ENCODE peak calls at places on chromosomes 16 and 17, in four cellular contexts. One of them, this sample, is unnamed.

GRCh38 chr16:69626256-69626655 is 60.5 kb downstream of the NFAT5 start:
- DNase-seq in breast epithelium: no peak
- DNase-seq in GM12865: no peak
- DNase-seq in mammary epithelial cell: peak
- DNase-seq in this sample: peak

GRCh38 chr16:11401161-11402050 is 56.1 kb downstream of the RMI2 start:
- DNase-seq in mammary epithelial cell: peak
- DNase-seq in GM12865: no peak
- DNase-seq in breast epithelium: no peak
- DNase-seq in this sample: no peak

GRCh38 chr17:61619493-61619892 is 28.5 kb upstream of the NACA2 start:
- DNase-seq in mammary epithelial cell: no peak
- DNase-seq in GM12865: no peak
- DNase-seq in breast epithelium: no peak
- DNase-seq in this sample: no peak

GRCh38 chr17:75521951-75522727 is 3.4 kb upstream of the LLGL2 start:
- DNase-seq in GM12865: no peak
- DNase-seq in breast epithelium: no peak
- DNase-seq in mammary epithelial cell: peak
- DNase-seq in this sample: peak

GRCh38 chr17:76251478-76252039 is 11.3 kb upstream of the RNF157 start:
- DNase-seq in breast epithelium: no peak
- DNase-seq in mammary epithelial cell: no peak
- DNase-seq in GM12865: no peak
- DNase-seq in this sample: no peak

GRCh38 chr16:3879887-3880564 is 487 bp downstream of the CREBBP start:
- DNase-seq in mammary epithelial cell: peak
- DNase-seq in breast epithelium: peak
- DNase-seq in GM12865: peak
- DNase-seq in this sample: peak

GRCh38 chr16:31201511-31202401 is 804 bp downstream of the PYCARD start:
- DNase-seq in breast epithelium: no peak
- DNase-seq in GM12865: peak
- DNase-seq in mammary epithelial cell: peak
- DNase-seq in this sample: no peak

GRCh38 chr16:54193656-54194007 is 93.0 kb downstream of the IRX3 start:
- DNase-seq in GM12865: peak
- DNase-seq in breast epithelium: peak
- DNase-seq in mammary epithelial cell: peak
- DNase-seq in this sample: peak

GRCh38 chr16:19001788-19002187 is 18.1 kb downstream of the TMC7 start:
- DNase-seq in mammary epithelial cell: peak
- DNase-seq in breast epithelium: no peak
- DNase-seq in GM12865: no peak
- DNase-seq in this sample: peak

GRCh38 chr17:40518401-40519088 is 17.1 kb upstream of the TNS4 start:
- DNase-seq in mammary epithelial cell: peak
- DNase-seq in GM12865: no peak
- DNase-seq in breast epithelium: peak
- DNase-seq in this sample: no peak

GRCh38 chr16:30482366-30482765 is 9.8 kb downstream of the ITGAL start:
- DNase-seq in mammary epithelial cell: no peak
- DNase-seq in GM12865: no peak
- DNase-seq in breast epithelium: no peak
- DNase-seq in this sample: peak

GRCh38 chr16:77738706-77739105 is 16.4 kb downstream of the NUDT7 start:
- DNase-seq in GM12865: no peak
- DNase-seq in mammary epithelial cell: peak
- DNase-seq in breast epithelium: no peak
- DNase-seq in this sample: no peak

GRCh38 chr17:73976676-73977521 is 226.6 kb upstream of the RPL38 start:
- DNase-seq in mammary epithelial cell: no peak
- DNase-seq in breast epithelium: no peak
- DNase-seq in GM12865: no peak
- DNase-seq in this sample: peak

GRCh38 chr17:74125160-74125559 is 78.3 kb upstream of the RPL38 start:
- DNase-seq in GM12865: no peak
- DNase-seq in breast epithelium: no peak
- DNase-seq in mammary epithelial cell: no peak
- DNase-seq in this sample: no peak

GRCh38 chr17:78497115-78497540 is 80.1 kb downstream of the DNAH17 start:
- DNase-seq in GM12865: peak
- DNase-seq in mammary epithelial cell: peak
- DNase-seq in breast epithelium: peak
- DNase-seq in this sample: peak

GRCh38 chr17:62819511-62820221 is 11.6 kb upstream of the MARCHF10 start:
- DNase-seq in mammary epithelial cell: peak
- DNase-seq in GM12865: no peak
- DNase-seq in breast epithelium: peak
- DNase-seq in this sample: peak

GRCh38 chr16:81360135-81360534 is 45.4 kb downstream of the GAN start:
- DNase-seq in breast epithelium: no peak
- DNase-seq in mammary epithelial cell: no peak
- DNase-seq in GM12865: no peak
- DNase-seq in this sample: no peak

GRCh38 chr16:11201498-11202259 is 54.3 kb downstream of the SOCS1 start:
- DNase-seq in breast epithelium: no peak
- DNase-seq in mammary epithelial cell: peak
- DNase-seq in GM12865: peak
- DNase-seq in this sample: peak

GRCh38 chr16:62665269-62665668 is 629.0 kb upstream of the CDH8 start:
- DNase-seq in breast epithelium: no peak
- DNase-seq in mammary epithelial cell: no peak
- DNase-seq in GM12865: peak
- DNase-seq in this sample: no peak

GRCh38 chr16:12614662-12615278 is 188.9 kb downstream of the CPPED1 start:
- DNase-seq in breast epithelium: no peak
- DNase-seq in mammary epithelial cell: no peak
- DNase-seq in GM12865: no peak
- DNase-seq in this sample: no peak

GRCh38 chr16:83913234-83913633 is 14.3 kb downstream of the MLYCD start:
- DNase-seq in mammary epithelial cell: no peak
- DNase-seq in GM12865: no peak
- DNase-seq in breast epithelium: no peak
- DNase-seq in this sample: peak

GRCh38 chr16:4053663-4054479 is 62.4 kb downstream of the ADCY9 start:
- DNase-seq in breast epithelium: peak
- DNase-seq in mammary epithelial cell: peak
- DNase-seq in GM12865: no peak
- DNase-seq in this sample: peak

GRCh38 chr16:49838361-49838638 is 17.6 kb downstream of the ZNF423 start:
- DNase-seq in breast epithelium: no peak
- DNase-seq in GM12865: no peak
- DNase-seq in mammary epithelial cell: no peak
- DNase-seq in this sample: no peak

GRCh38 chr16:59632266-59632855 is 898.2 kb upstream of the GOT2 start:
- DNase-seq in GM12865: no peak
- DNase-seq in mammary epithelial cell: peak
- DNase-seq in breast epithelium: no peak
- DNase-seq in this sample: peak

GRCh38 chr17:64069143-64069542 is 48.7 kb upstream of the ICAM2 start:
- DNase-seq in breast epithelium: no peak
- DNase-seq in mammary epithelial cell: no peak
- DNase-seq in GM12865: no peak
- DNase-seq in this sample: no peak

GRCh38 chr17:57138030-57138911 is 53.2 kb downstream of the AKAP1 start:
- DNase-seq in breast epithelium: no peak
- DNase-seq in GM12865: no peak
- DNase-seq in mammary epithelial cell: no peak
- DNase-seq in this sample: no peak

GRCh38 chr16:24539850-24540484 is 601 bp downstream of the RBBP6 start:
- DNase-seq in breast epithelium: peak
- DNase-seq in mammary epithelial cell: peak
- DNase-seq in GM12865: peak
- DNase-seq in this sample: peak

GRCh38 chr17:28925912-28926365 is 23.1 kb upstream of the DHRS13 start:
- DNase-seq in GM12865: peak
- DNase-seq in mammary epithelial cell: peak
- DNase-seq in breast epithelium: no peak
- DNase-seq in this sample: peak

GRCh38 chr17:7560172-7561027 is 1.3 kb upstream of the SENP3 start:
- DNase-seq in breast epithelium: peak
- DNase-seq in mammary epithelial cell: peak
- DNase-seq in GM12865: peak
- DNase-seq in this sample: peak

GRCh38 chr17:73641779-73642580 is 2.3 kb downstream of the SDK2 start:
- DNase-seq in GM12865: no peak
- DNase-seq in mammary epithelial cell: no peak
- DNase-seq in breast epithelium: no peak
- DNase-seq in this sample: no peak

GRCh38 chr17:16936536-16937310 is 35.2 kb downstream of the TNFRSF13B start:
- DNase-seq in GM12865: no peak
- DNase-seq in mammary epithelial cell: no peak
- DNase-seq in breast epithelium: peak
- DNase-seq in this sample: no peak

GRCh38 chr17:7356072-7356549 is 1.2 kb downstream of the TMEM95 start:
- DNase-seq in mammary epithelial cell: peak
- DNase-seq in breast epithelium: peak
- DNase-seq in GM12865: peak
- DNase-seq in this sample: peak

GRCh38 chr16:46904471-46904870 is 20.3 kb downstream of the GPT2 start:
- DNase-seq in GM12865: no peak
- DNase-seq in mammary epithelial cell: no peak
- DNase-seq in breast epithelium: no peak
- DNase-seq in this sample: no peak

GRCh38 chr17:17900615-17901520 is 64.1 kb upstream of the SREBF1 start:
- DNase-seq in breast epithelium: peak
- DNase-seq in mammary epithelial cell: peak
- DNase-seq in GM12865: no peak
- DNase-seq in this sample: peak

GRCh38 chr17:48026503-48027321 is 10.9 kb downstream of the COPZ2 start:
- DNase-seq in breast epithelium: peak
- DNase-seq in GM12865: peak
- DNase-seq in mammary epithelial cell: peak
- DNase-seq in this sample: peak
- TF ChIP-seq CTCF in breast epithelium: peak
- TF ChIP-seq CTCF in GM12865: peak
- TF ChIP-seq CTCF in mammary epithelial cell: peak
- TF ChIP-seq CTCF in this sample: peak

GRCh38 chr17:50167371-50167770 is 1.6 kb downstream of the SGCA start:
- DNase-seq in mammary epithelial cell: no peak
- DNase-seq in breast epithelium: no peak
- DNase-seq in GM12865: no peak
- DNase-seq in this sample: no peak

GRCh38 chr17:50165066-50165465 is 739 bp upstream of the SGCA start:
- DNase-seq in breast epithelium: no peak
- DNase-seq in GM12865: no peak
- DNase-seq in mammary epithelial cell: no peak
- DNase-seq in this sample: no peak

GRCh38 chr17:50165867-50166517 is at the start of gene SGCA:
- DNase-seq in GM12865: no peak
- DNase-seq in breast epithelium: no peak
- DNase-seq in mammary epithelial cell: no peak
- DNase-seq in this sample: no peak

GRCh38 chr17:50165466-50165865 is 339 bp upstream of the SGCA start:
- DNase-seq in GM12865: no peak
- DNase-seq in mammary epithelial cell: no peak
- DNase-seq in breast epithelium: no peak
- DNase-seq in this sample: no peak

DNA sequence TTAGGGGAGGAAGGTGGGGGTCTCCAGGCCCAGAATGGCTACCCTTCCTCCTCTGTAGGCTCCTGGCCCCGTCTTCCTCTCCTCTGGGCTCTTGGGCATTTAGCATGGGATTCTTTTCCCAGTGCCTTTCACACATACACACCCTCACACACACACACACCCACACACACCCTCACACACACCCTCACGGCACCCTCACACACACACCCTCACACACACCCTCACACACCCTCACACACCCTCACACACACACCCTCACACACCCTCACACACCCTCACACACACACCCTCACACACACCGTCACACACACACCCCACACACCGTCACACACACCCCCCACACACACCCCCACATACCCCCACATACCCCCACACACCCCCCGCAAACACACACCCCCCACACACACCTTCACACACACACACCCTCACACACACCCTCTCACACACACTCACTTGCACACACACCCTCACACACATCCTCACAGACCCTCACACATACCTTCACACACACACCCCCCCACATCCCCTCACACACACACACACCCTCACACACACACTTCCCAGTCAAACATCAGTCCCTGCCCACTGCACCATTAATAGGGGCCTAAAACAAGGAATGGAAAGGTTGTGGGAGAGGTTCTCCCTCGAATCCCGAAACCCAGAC is 845 bp downstream of the SGCA start:
- DNase-seq in breast epithelium: no peak
- DNase-seq in mammary epithelial cell: no peak
- DNase-seq in GM12865: no peak
- DNase-seq in this sample: no peak
- TF ChIP-seq CTCF in breast epithelium: no peak
- TF ChIP-seq CTCF in mammary epithelial cell: no peak
- TF ChIP-seq CTCF in GM12865: no peak
- TF ChIP-seq CTCF in this sample: no peak

GRCh38 chr17:11300201-11300600 is 59.2 kb downstream of the SHISA6 start:
- DNase-seq in breast epithelium: no peak
- DNase-seq in mammary epithelial cell: no peak
- DNase-seq in GM12865: no peak
- DNase-seq in this sample: no peak

GRCh38 chr17:11293480-11293879 is 52.5 kb downstream of the SHISA6 start:
- DNase-seq in mammary epithelial cell: no peak
- DNase-seq in breast epithelium: no peak
- DNase-seq in GM12865: no peak
- DNase-seq in this sample: no peak

GRCh38 chr17:11298401-11298800 is 57.4 kb downstream of the SHISA6 start:
- DNase-seq in GM12865: no peak
- DNase-seq in breast epithelium: no peak
- DNase-seq in mammary epithelial cell: no peak
- DNase-seq in this sample: no peak

GRCh38 chr17:11294826-11295225 is 53.8 kb downstream of the SHISA6 start:
- DNase-seq in mammary epithelial cell: no peak
- DNase-seq in breast epithelium: no peak
- DNase-seq in GM12865: no peak
- DNase-seq in this sample: no peak

DNA sequence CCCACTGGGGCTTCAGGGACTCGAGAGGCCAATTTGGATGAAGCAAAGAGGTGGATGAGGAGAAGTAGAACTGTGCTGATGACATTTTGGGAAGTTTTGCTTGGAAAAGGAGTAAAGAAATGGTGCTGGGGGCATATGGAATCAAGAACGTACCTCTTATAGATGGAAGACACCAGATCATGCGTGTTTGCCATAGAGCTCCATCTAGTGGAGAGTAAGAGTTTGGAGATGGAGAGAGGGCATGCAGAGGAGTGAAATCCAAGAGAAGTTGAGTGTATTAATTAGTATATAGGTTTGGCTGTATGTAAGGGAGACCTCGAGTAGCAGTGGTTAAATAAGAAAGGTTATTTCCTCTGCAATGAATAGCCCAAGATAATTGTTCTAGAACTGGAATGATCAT is 56.0 kb downstream of the SHISA6 start:
- DNase-seq in GM12865: peak
- DNase-seq in breast epithelium: no peak
- DNase-seq in mammary epithelial cell: no peak
- DNase-seq in this sample: no peak
- TF ChIP-seq CTCF in GM12865: peak
- TF ChIP-seq CTCF in breast epithelium: no peak
- TF ChIP-seq CTCF in mammary epithelial cell: no peak
- TF ChIP-seq CTCF in this sample: no peak

GRCh38 chr16:85248857-85249256 is 136.6 kb upstream of the CIBAR2 start:
- DNase-seq in breast epithelium: no peak
- DNase-seq in GM12865: no peak
- DNase-seq in mammary epithelial cell: no peak
- DNase-seq in this sample: no peak
- TF ChIP-seq CTCF in breast epithelium: no peak
- TF ChIP-seq CTCF in GM12865: no peak
- TF ChIP-seq CTCF in mammary epithelial cell: no peak
- TF ChIP-seq CTCF in this sample: no peak

This sample was measured in fibroblast of pulmonary artery.